ENCODE peak calls at places on chromosomes 1 and 21, in four cellular contexts. W is activated naive CD8-positive, alpha-beta T cell treated with anti-CD3 and anti-CD28 coated beads for 36 hours; G is pons; B is neural progenitor cell. A is an unnamed sample.

GRCh38 chr1:230379462-230379861 is 46.7 kb downstream of the PGBD5 start:
- DNase-seq in W (no peak), G (no peak), B (no peak), A (no peak)

GRCh38 chr1:89001510-89001909 is 9.1 kb upstream of the KYAT3 start:
- DNase-seq in W (no peak), G (no peak), B (no peak), A (no peak)

GRCh38 chr1:107000907-107001306 is 55.6 kb upstream of the PRMT6 start:
- DNase-seq in W (no peak), G (no peak), B (no peak), A (no peak)

GRCh38 chr1:167933779-167934178 is 2.7 kb upstream of the DCAF6 start:
- DNase-seq in W (no peak), G (no peak), B (no peak), A (no peak)

GRCh38 chr1:43540653-43541071 is 10.0 kb downstream of the PTPRF start:
- DNase-seq in W (no peak), G (peak), B (no peak), A (no peak)

GRCh38 chr21:35229290-35229689 is 180.2 kb upstream of the RUNX1 start:
- DNase-seq in W (no peak), G (no peak), B (no peak), A (no peak)

GRCh38 chr1:3989465-3989864 is 89.4 kb upstream of the C1orf174 start:
- DNase-seq in W (no peak), G (no peak), B (no peak), A (no peak)

GRCh38 chr1:12441414-12442105 is 176.4 kb downstream of the DHRS3 start:
- DNase-seq in W (no peak), G (no peak), B (no peak), A (no peak)

GRCh38 chr1:87961992-87962391 is 633.3 kb downstream of the LMO4 start:
- DNase-seq in W (no peak), G (no peak), B (no peak), A (no peak)

GRCh38 chr1:200306954-200307754 is 102.7 kb downstream of the ZNF281 start:
- DNase-seq in W (no peak), G (peak), B (peak), A (no peak)

GRCh38 chr1:109659997-109660755 is 4.3 kb downstream of the GSTM4 start:
- DNase-seq in W (no peak), G (peak), B (no peak), A (no peak)

GRCh38 chr1:46747683-46748288 is 28.9 kb upstream of the EFCAB14 start:
- DNase-seq in W (no peak), G (peak), B (peak), A (peak)